ENCODE peak calls at places on chromosomes 2 and 18, in eight cellular contexts. One of them, this sample, is unnamed.

GRCh38 chr2:45180784-45181183 is 171.5 kb upstream of the SIX2 start:
- DNase-seq in neural crest cell: no peak
- DNase-seq in PC-9: no peak
- DNase-seq in AG10803: peak; percentile 88
- DNase-seq in WTC11: no peak
- DNase-seq in SK-N-SH: no peak
- DNase-seq in left lung: no peak
- DNase-seq in HFFc6: no peak
- DNase-seq in this sample: no peak

GRCh38 chr18:49521251-49521650 is 34.2 kb upstream of the C18orf32 start:
- DNase-seq in AG10803: no peak
- DNase-seq in left lung: no peak
- DNase-seq in HFFc6: no peak
- DNase-seq in PC-9: no peak
- DNase-seq in neural crest cell: no peak
- DNase-seq in WTC11: no peak
- DNase-seq in SK-N-SH: no peak
- DNase-seq in this sample: no peak

GRCh38 chr2:175437167-175437566 is 255.7 kb upstream of the ATP5MC3 start:
- DNase-seq in WTC11: no peak
- DNase-seq in SK-N-SH: no peak
- DNase-seq in AG10803: no peak
- DNase-seq in PC-9: no peak
- DNase-seq in neural crest cell: no peak
- DNase-seq in left lung: no peak
- DNase-seq in HFFc6: no peak
- DNase-seq in this sample: no peak

GRCh38 chr2:109715302-109715937 is 78.7 kb upstream of the RGPD5 start:
- DNase-seq in WTC11: peak; percentile 25
- DNase-seq in neural crest cell: no peak
- DNase-seq in left lung: no peak
- DNase-seq in SK-N-SH: no peak
- DNase-seq in PC-9: peak; percentile 55
- DNase-seq in HFFc6: no peak
- DNase-seq in AG10803: peak; percentile 27
- DNase-seq in this sample: no peak

GRCh38 chr2:128684523-128684922 is 365.9 kb upstream of the HS6ST1 start:
- DNase-seq in left lung: no peak
- DNase-seq in AG10803: no peak
- DNase-seq in neural crest cell: no peak
- DNase-seq in WTC11: no peak
- DNase-seq in SK-N-SH: no peak
- DNase-seq in HFFc6: no peak
- DNase-seq in PC-9: no peak
- DNase-seq in this sample: no peak

GRCh38 chr18:58495634-58496033 is 133.3 kb downstream of the ALPK2 start:
- DNase-seq in SK-N-SH: no peak
- DNase-seq in HFFc6: no peak
- DNase-seq in left lung: no peak
- DNase-seq in neural crest cell: no peak
- DNase-seq in WTC11: no peak
- DNase-seq in PC-9: no peak
- DNase-seq in AG10803: peak; percentile 24
- DNase-seq in this sample: no peak

GRCh38 chr18:5073026-5073944 is 123.8 kb downstream of the AKAIN1 start:
- DNase-seq in left lung: no peak
- DNase-seq in neural crest cell: peak; percentile 36
- DNase-seq in HFFc6: peak; percentile 19
- DNase-seq in SK-N-SH: peak; percentile 45
- DNase-seq in PC-9: no peak
- DNase-seq in AG10803: peak; percentile 18
- DNase-seq in WTC11: no peak
- DNase-seq in this sample: peak; percentile 6

GRCh38 chr2:72325592-72326422 is 178.1 kb upstream of the CYP26B1 start:
- DNase-seq in SK-N-SH: no peak
- DNase-seq in WTC11: peak; percentile 72
- DNase-seq in AG10803: no peak
- DNase-seq in PC-9: peak; percentile 19
- DNase-seq in neural crest cell: no peak
- DNase-seq in left lung: no peak
- DNase-seq in HFFc6: peak; percentile 19
- DNase-seq in this sample: peak; percentile 6

GRCh38 chr2:73291093-73291460 is 2.3 kb downstream of the EGR4 start:
- DNase-seq in SK-N-SH: peak; percentile 33
- DNase-seq in left lung: peak; percentile 87
- DNase-seq in WTC11: peak; percentile 81
- DNase-seq in HFFc6: peak; percentile 11
- DNase-seq in PC-9: no peak
- DNase-seq in neural crest cell: peak; percentile 71
- DNase-seq in AG10803: peak; percentile 21
- DNase-seq in this sample: no peak

GRCh38 chr2:197360744-197361156 is 50.2 kb upstream of the ANKRD44 start:
- DNase-seq in left lung: no peak
- DNase-seq in PC-9: no peak
- DNase-seq in AG10803: peak; percentile 81
- DNase-seq in WTC11: no peak
- DNase-seq in HFFc6: peak; percentile 85
- DNase-seq in SK-N-SH: peak; percentile 68
- DNase-seq in neural crest cell: no peak
- DNase-seq in this sample: peak; percentile 41

GRCh38 chr2:196101325-196101981 is 32.8 kb upstream of the DNAH7 start:
- DNase-seq in SK-N-SH: no peak
- DNase-seq in left lung: no peak
- DNase-seq in neural crest cell: no peak
- DNase-seq in WTC11: no peak
- DNase-seq in AG10803: peak; percentile 44
- DNase-seq in HFFc6: no peak
- DNase-seq in PC-9: no peak
- DNase-seq in this sample: peak; percentile 10

GRCh38 chr2:147082850-147083522 is 761.8 kb upstream of the ACVR2A start:
- DNase-seq in WTC11: peak; percentile 69
- DNase-seq in neural crest cell: peak; percentile 76
- DNase-seq in PC-9: peak; percentile 41
- DNase-seq in HFFc6: peak; percentile 23
- DNase-seq in SK-N-SH: peak; percentile 19
- DNase-seq in AG10803: peak; percentile 89
- DNase-seq in left lung: no peak
- DNase-seq in this sample: peak; percentile 26

GRCh38 chr18:48033770-48034650 is 103.6 kb upstream of the SMAD2 start:
- DNase-seq in HFFc6: no peak
- DNase-seq in PC-9: no peak
- DNase-seq in SK-N-SH: no peak
- DNase-seq in AG10803: peak; percentile 8
- DNase-seq in neural crest cell: no peak
- DNase-seq in left lung: no peak
- DNase-seq in WTC11: no peak
- DNase-seq in this sample: no peak

GRCh38 chr2:3960106-3960505 is 256.7 kb downstream of the DCDC2C start:
- DNase-seq in left lung: no peak
- DNase-seq in SK-N-SH: no peak
- DNase-seq in PC-9: no peak
- DNase-seq in AG10803: peak; percentile 2
- DNase-seq in HFFc6: no peak
- DNase-seq in WTC11: no peak
- DNase-seq in neural crest cell: no peak
- DNase-seq in this sample: no peak

GRCh38 chr18:26551217-26551708 is 2.9 kb upstream of the KCTD1 start:
- DNase-seq in neural crest cell: no peak
- DNase-seq in HFFc6: no peak
- DNase-seq in WTC11: no peak
- DNase-seq in SK-N-SH: no peak
- DNase-seq in PC-9: no peak
- DNase-seq in AG10803: no peak
- DNase-seq in left lung: no peak
- DNase-seq in this sample: no peak

GRCh38 chr2:142165790-142166189 is 35.0 kb upstream of the LRP1B start:
- DNase-seq in PC-9: peak; percentile 5
- DNase-seq in AG10803: peak; percentile 20
- DNase-seq in WTC11: peak; percentile 21
- DNase-seq in neural crest cell: no peak
- DNase-seq in HFFc6: peak; percentile 6
- DNase-seq in SK-N-SH: peak; percentile 30
- DNase-seq in left lung: no peak
- DNase-seq in this sample: peak; percentile 66

GRCh38 chr2:204691911-204692510 is 146.7 kb downstream of the PARD3B start:
- DNase-seq in PC-9: peak; percentile 10
- DNase-seq in HFFc6: peak; percentile 83
- DNase-seq in AG10803: peak; percentile 90
- DNase-seq in left lung: no peak
- DNase-seq in SK-N-SH: peak; percentile 34
- DNase-seq in neural crest cell: peak; percentile 33
- DNase-seq in WTC11: peak; percentile 17
- DNase-seq in this sample: peak; percentile 64

GRCh38 chr2:77937366-77937765 is 415.2 kb upstream of the LRRTM4 start:
- DNase-seq in HFFc6: no peak
- DNase-seq in neural crest cell: no peak
- DNase-seq in PC-9: no peak
- DNase-seq in AG10803: no peak
- DNase-seq in WTC11: no peak
- DNase-seq in SK-N-SH: no peak
- DNase-seq in left lung: no peak
- DNase-seq in this sample: no peak

DNA sequence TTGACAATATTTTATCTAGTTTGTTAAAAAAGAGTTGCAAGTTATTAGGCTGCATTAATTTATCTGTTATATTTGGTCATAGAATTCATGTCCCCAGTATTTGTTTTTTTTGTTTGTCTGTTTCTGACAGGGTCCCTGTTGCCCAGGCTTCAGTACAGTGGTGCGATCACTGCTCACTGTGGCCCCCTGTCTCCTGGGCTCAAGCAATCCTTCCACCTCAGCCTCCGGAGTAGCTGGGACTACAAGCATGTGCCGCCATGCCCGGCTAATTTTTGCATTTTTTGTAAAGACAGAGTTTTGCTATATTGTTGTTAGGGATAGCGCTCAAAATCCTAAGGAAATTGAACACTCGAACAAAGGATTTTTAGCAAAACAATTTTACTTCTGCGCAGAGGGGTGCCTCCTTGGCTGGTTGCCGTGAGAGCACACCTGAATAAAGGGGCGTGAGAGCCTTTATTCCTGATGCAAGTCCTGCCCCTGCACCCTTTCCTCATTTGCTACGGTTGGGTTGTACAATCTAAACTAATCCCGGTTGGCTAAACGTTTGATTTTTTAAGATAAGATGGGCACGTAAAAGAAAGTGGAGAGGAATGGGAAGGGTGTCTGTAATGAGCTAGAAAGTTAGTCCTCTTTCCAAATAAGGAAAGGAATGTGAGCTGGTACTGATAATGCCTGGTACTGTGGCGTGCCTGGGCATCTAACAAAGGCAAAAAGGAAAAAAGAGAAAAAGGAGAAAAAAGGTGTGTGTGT is 65.5 kb downstream of the COMMD1 start:
- DNase-seq in AG10803: no peak
- DNase-seq in SK-N-SH: no peak
- DNase-seq in neural crest cell: no peak
- DNase-seq in HFFc6: no peak
- DNase-seq in PC-9: no peak
- DNase-seq in WTC11: peak; percentile 45
- DNase-seq in left lung: no peak
- DNase-seq in this sample: no peak
- TF ChIP-seq CTCF in AG10803: no peak
- TF ChIP-seq CTCF in SK-N-SH: no peak
- TF ChIP-seq CTCF in neural crest cell: peak; percentile 32
- TF ChIP-seq CTCF in HFFc6: no peak
- TF ChIP-seq CTCF in PC-9: no peak
- TF ChIP-seq CTCF in WTC11: no peak
- TF ChIP-seq CTCF in left lung: no peak
- TF ChIP-seq CTCF in this sample: peak; percentile 12

GRCh38 chr2:18404708-18405107 is 155.7 kb downstream of the RDH14 start:
- DNase-seq in AG10803: no peak
- DNase-seq in PC-9: no peak
- DNase-seq in HFFc6: no peak
- DNase-seq in WTC11: no peak
- DNase-seq in SK-N-SH: peak; percentile 25
- DNase-seq in left lung: no peak
- DNase-seq in neural crest cell: no peak
- DNase-seq in this sample: no peak
- TF ChIP-seq CTCF in AG10803: peak; percentile 30
- TF ChIP-seq CTCF in PC-9: peak; percentile 64
- TF ChIP-seq CTCF in HFFc6: peak; percentile 74
- TF ChIP-seq CTCF in WTC11: peak; percentile 58
- TF ChIP-seq CTCF in SK-N-SH: peak; percentile 64
- TF ChIP-seq CTCF in left lung: no peak
- TF ChIP-seq CTCF in neural crest cell: peak; percentile 68
- TF ChIP-seq CTCF in this sample: peak; percentile 72

GRCh38 chr2:162155093-162155492 is 3.0 kb upstream of the GCG start:
- DNase-seq in neural crest cell: no peak
- DNase-seq in PC-9: no peak
- DNase-seq in SK-N-SH: no peak
- DNase-seq in AG10803: no peak
- DNase-seq in HFFc6: no peak
- DNase-seq in WTC11: no peak
- DNase-seq in left lung: no peak
- DNase-seq in this sample: no peak
- TF ChIP-seq CTCF in neural crest cell: no peak
- TF ChIP-seq CTCF in PC-9: no peak
- TF ChIP-seq CTCF in SK-N-SH: peak; percentile 25
- TF ChIP-seq CTCF in AG10803: no peak
- TF ChIP-seq CTCF in HFFc6: peak; percentile 56
- TF ChIP-seq CTCF in WTC11: no peak
- TF ChIP-seq CTCF in left lung: no peak
- TF ChIP-seq CTCF in this sample: no peak

GRCh38 chr2:43806719-43807031 is 32.0 kb downstream of the ABCG5 start:
- DNase-seq in WTC11: no peak
- DNase-seq in AG10803: no peak
- DNase-seq in SK-N-SH: no peak
- DNase-seq in PC-9: no peak
- DNase-seq in HFFc6: no peak
- DNase-seq in neural crest cell: no peak
- DNase-seq in left lung: no peak
- DNase-seq in this sample: no peak

GRCh38 chr2:43812005-43812404 is 26.6 kb downstream of the ABCG5 start:
- DNase-seq in AG10803: no peak
- DNase-seq in neural crest cell: no peak
- DNase-seq in left lung: no peak
- DNase-seq in HFFc6: no peak
- DNase-seq in WTC11: no peak
- DNase-seq in SK-N-SH: no peak
- DNase-seq in PC-9: no peak
- DNase-seq in this sample: no peak

GRCh38 chr2:43812947-43813346 is 25.7 kb downstream of the ABCG5 start:
- DNase-seq in PC-9: no peak
- DNase-seq in left lung: no peak
- DNase-seq in WTC11: no peak
- DNase-seq in HFFc6: no peak
- DNase-seq in AG10803: no peak
- DNase-seq in neural crest cell: no peak
- DNase-seq in SK-N-SH: no peak
- DNase-seq in this sample: no peak

GRCh38 chr2:43810888-43811287 is 27.8 kb downstream of the ABCG5 start:
- DNase-seq in left lung: no peak
- DNase-seq in neural crest cell: no peak
- DNase-seq in PC-9: no peak
- DNase-seq in HFFc6: no peak
- DNase-seq in AG10803: no peak
- DNase-seq in SK-N-SH: no peak
- DNase-seq in WTC11: no peak
- DNase-seq in this sample: no peak

DNA sequence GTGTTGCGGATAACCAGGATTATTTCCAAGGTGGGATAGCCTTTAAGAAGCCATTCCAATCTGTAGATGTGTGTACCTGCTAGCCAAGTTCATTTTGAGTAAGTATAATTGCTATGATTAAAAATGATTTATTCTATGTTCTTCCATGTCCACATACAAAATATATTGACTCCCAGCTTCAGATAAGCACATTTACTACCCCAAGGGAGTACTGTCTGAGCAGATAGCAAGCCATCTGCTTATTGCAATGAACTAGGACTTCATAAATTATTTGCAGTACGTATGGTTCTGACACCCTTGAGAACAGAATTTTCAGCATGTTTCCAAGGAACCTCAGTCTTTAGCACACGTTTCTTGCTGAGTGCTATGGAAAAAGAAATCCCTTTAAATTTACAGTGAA is 28.2 kb downstream of the ABCG5 start:
- DNase-seq in WTC11: no peak
- DNase-seq in HFFc6: no peak
- DNase-seq in SK-N-SH: peak; percentile 23
- DNase-seq in AG10803: no peak
- DNase-seq in PC-9: no peak
- DNase-seq in left lung: no peak
- DNase-seq in neural crest cell: no peak
- DNase-seq in this sample: peak; percentile 32
- TF ChIP-seq CTCF in WTC11: no peak
- TF ChIP-seq CTCF in HFFc6: no peak
- TF ChIP-seq CTCF in SK-N-SH: no peak
- TF ChIP-seq CTCF in AG10803: no peak
- TF ChIP-seq CTCF in PC-9: no peak
- TF ChIP-seq CTCF in left lung: no peak
- TF ChIP-seq CTCF in neural crest cell: no peak
- TF ChIP-seq CTCF in this sample: no peak